ENCODE peak calls at places on chromosomes 5 and 9, in nine cellular contexts. O is dorsolateral prefrontal cortex, A is Panc1, X is pancreas, H is brain microvascular endothelial cell, F is A549, W is esophagus muscularis mucosa, G is HCT116, N is IMR-90. J is an unnamed sample.

GRCh38 chr5:116872986-116873385 is 298.4 kb upstream of the SEMA6A start:
- DNase-seq in O (no peak), A (no peak), X (no peak), H (no peak), F (no peak), W (no peak), G (peak; percentile 1), N (no peak), J (no peak)

GRCh38 chr9:37468620-37469019 is 3.4 kb upstream of the ZBTB5 start:
- DNase-seq in O (no peak), A (no peak), X (no peak), H (no peak), F (no peak), W (no peak), G (peak; percentile 68), N (no peak), J (no peak)

GRCh38 chr5:159725475-159725874 is 190.8 kb upstream of the ADRA1B start:
- DNase-seq in O (no peak), A (no peak), X (no peak), H (no peak), F (no peak), W (peak; percentile 64), G (no peak), N (no peak), J (no peak)

GRCh38 chr5:81165493-81166119 is 67.5 kb upstream of the CKMT2 start:
- DNase-seq in O (peak; percentile 76), A (peak; percentile 67), X (no peak), H (peak; percentile 47), F (peak; percentile 69), W (no peak), G (peak; percentile 52), N (peak; percentile 67), J (peak; percentile 49)

GRCh38 chr5:28678899-28679298 is 1640.5 kb upstream of the CDH9 start:
- DNase-seq in O (no peak), A (no peak), X (no peak), H (no peak), F (no peak), W (no peak), G (no peak), N (no peak), J (no peak)

GRCh38 chr5:145936401-145937131 is at the start of gene SH3RF2:
- DNase-seq in O (peak; percentile 34), A (no peak), X (peak; percentile 81), H (peak; percentile 85), F (peak; percentile 88), W (no peak), G (peak; percentile 85), N (peak; percentile 73), J (no peak)

GRCh38 chr9:36924071-36924470 is 110.0 kb downstream of the PAX5 start:
- DNase-seq in O (no peak), A (peak; percentile 87), X (no peak), H (peak; percentile 84), F (peak; percentile 98), W (no peak), G (peak; percentile 87), N (peak; percentile 81), J (no peak)

GRCh38 chr5:119340597-119341218 is 15.1 kb upstream of the TNFAIP8 start:
- DNase-seq in O (no peak), A (no peak), X (no peak), H (no peak), F (no peak), W (no peak), G (no peak), N (no peak), J (peak; percentile 66)

GRCh38 chr5:170265527-170265926 is 32.0 kb downstream of the LCP2 start:
- DNase-seq in O (peak; percentile 75), A (no peak), X (no peak), H (no peak), F (no peak), W (no peak), G (no peak), N (no peak), J (no peak)

GRCh38 chr5:79547429-79547822 is 33.5 kb upstream of the HOMER1 start:
- DNase-seq in O (no peak), A (no peak), X (no peak), H (no peak), F (no peak), W (no peak), G (no peak), N (no peak), J (no peak)

GRCh38 chr5:177982072-177982727 is 13.8 kb downstream of the PROP1 start:
- DNase-seq in O (no peak), A (no peak), X (peak; percentile 77), H (no peak), F (peak; percentile 40), W (peak; percentile 90), G (peak; percentile 19), N (no peak), J (no peak)

GRCh38 chr5:91135475-91136248 is 247.5 kb downstream of the ARRDC3 start:
- DNase-seq in O (no peak), A (no peak), X (no peak), H (no peak), F (no peak), W (no peak), G (no peak), N (no peak), J (no peak)

GRCh38 chr5:126872558-126873349 is 95.8 kb downstream of the LMNB1 start:
- DNase-seq in O (no peak), A (no peak), X (no peak), H (no peak), F (no peak), W (peak; percentile 45), G (no peak), N (no peak), J (no peak)

GRCh38 chr5:123610209-123610608 is 98.2 kb downstream of the CSNK1G3 start:
- DNase-seq in O (no peak), A (no peak), X (no peak), H (no peak), F (no peak), W (no peak), G (no peak), N (peak; percentile 51), J (no peak)

GRCh38 chr5:137498301-137498735 is 808 bp downstream of the SPOCK1 start:
- DNase-seq in O (peak; percentile 48), A (no peak), X (peak; percentile 75), H (no peak), F (peak; percentile 28), W (peak; percentile 84), G (no peak), N (no peak), J (no peak)
- H3K27ac ChIP-seq in O (peak overlapping the region; percentile 89), A (no peak overlapping the region), X (no peak overlapping the region), H (no peak overlapping the region), F (peak overlapping the region; percentile 83), W (peak overlapping the region; percentile 36), G (no peak overlapping the region), N (no peak overlapping the region), J (no peak overlapping the region)

GRCh38 chr9:96498796-96499195 is 48.8 kb downstream of the HABP4 start:
- DNase-seq in O (no peak), A (no peak), X (peak; percentile 45), H (no peak), F (no peak), W (no peak), G (no peak), N (no peak), J (no peak)
- TF ChIP-seq CTCF in O (no peak), A (no peak), X (no peak), H (no peak), F (no peak), W (no peak), G (no peak), N (no peak), J (no peak)

GRCh38 chr5:42807722-42808447 is 3.8 kb downstream of the SELENOP start:
- DNase-seq in O (no peak), A (no peak), X (no peak), H (no peak), F (no peak), W (no peak), G (no peak), N (peak; percentile 4), J (no peak)

GRCh38 chr5:42811591-42812392 is at the start of gene SELENOP:
- DNase-seq in O (no peak), A (peak; percentile 7), X (no peak), H (no peak), F (no peak), W (no peak), G (peak; percentile 24), N (no peak), J (no peak)

GRCh38 chr5:42810905-42811590 is 644 bp downstream of the SELENOP start:
- DNase-seq in O (no peak), A (no peak), X (no peak), H (no peak), F (no peak), W (no peak), G (no peak), N (no peak), J (no peak)

GRCh38 chr5:42806701-42807262 is 4.9 kb downstream of the SELENOP start:
- DNase-seq in O (no peak), A (no peak), X (no peak), H (no peak), F (no peak), W (no peak), G (no peak), N (no peak), J (no peak)

GRCh38 chr5:42808888-42809611 is 2.6 kb downstream of the SELENOP start:
- DNase-seq in O (no peak), A (no peak), X (no peak), H (no peak), F (no peak), W (no peak), G (no peak), N (no peak), J (no peak)
- H3K4me3 ChIP-seq in O (peak overlapping the region; percentile 73), A (no peak overlapping the region), X (peak overlapping the region; percentile 50), H (no peak overlapping the region), F (no peak overlapping the region), W (peak overlapping the region; percentile 46), G (no peak overlapping the region), N (no peak overlapping the region), J (no peak overlapping the region)

DNA sequence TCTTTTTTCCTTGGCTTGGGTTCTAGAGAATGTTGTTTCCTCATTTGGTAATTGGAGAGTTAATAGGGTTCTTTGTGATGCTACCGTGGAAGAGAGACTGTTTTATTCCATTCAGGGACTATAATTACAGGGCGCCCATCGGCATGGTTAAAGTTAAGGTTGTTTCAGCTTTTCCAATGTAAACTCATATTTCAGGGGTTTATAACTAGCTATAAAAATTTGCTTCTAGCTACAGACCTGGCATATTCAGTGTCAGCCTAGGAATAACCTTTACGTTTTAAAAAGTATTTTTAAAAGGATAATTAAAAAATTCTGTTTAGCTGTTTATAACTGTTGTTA is 99.1 kb downstream of the AOPEP start:
- DNase-seq in O (no peak), A (no peak), X (no peak), H (no peak), F (no peak), W (no peak), G (no peak), N (no peak), J (no peak)
- H3K27ac ChIP-seq in O (peak overlapping the region; percentile 25), A (no peak overlapping the region), X (no peak overlapping the region), H (no peak overlapping the region), F (peak overlapping the region; percentile 78), W (peak overlapping the region; percentile 38), G (no peak overlapping the region), N (no peak overlapping the region), J (no peak overlapping the region)

DNA sequence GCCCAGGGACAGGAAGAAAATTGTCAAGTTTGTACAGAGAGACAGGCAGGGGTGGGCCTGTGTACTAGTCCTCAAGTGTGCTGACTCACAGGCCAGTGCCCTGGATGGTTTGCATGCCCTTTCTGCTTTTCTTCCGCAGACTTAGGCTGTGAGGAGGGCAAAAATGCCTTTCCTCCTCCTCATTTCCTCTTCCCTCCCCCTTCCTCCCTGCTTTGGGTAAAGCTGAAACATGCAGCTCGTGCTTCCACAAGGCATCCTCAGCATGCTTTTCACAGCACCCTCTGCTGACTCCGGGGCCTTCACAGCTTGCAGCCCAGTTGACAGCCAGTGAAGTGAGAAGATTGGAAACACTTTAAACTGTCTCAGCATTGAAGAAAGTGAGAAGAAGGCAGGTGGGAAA is 138.6 kb downstream of the GRIA1 start:
- DNase-seq in O (peak; percentile 55), A (peak; percentile 59), X (no peak), H (peak; percentile 95), F (no peak), W (no peak), G (peak; percentile 26), N (peak; percentile 97), J (no peak)
- TF ChIP-seq CTCF in O (no peak), A (no peak), X (no peak), H (peak; percentile 81), F (no peak), W (no peak), G (peak; percentile 7), N (peak; percentile 54), J (no peak)

J was measured in CD8-positive, alpha-beta T cell.